ENCODE peak calls at places on chromosomes 7 and 10, in eight cellular contexts. L, D, V, Q, F, T, P and G are unnamed samples.

GRCh38 chr10:44913312-44914079 is 2.4 kb downstream of the TMEM72 start:
- DNase-seq in L (no peak), V (no peak), F (no peak), P (no peak), T (no peak), Q (no peak), D (peak; percentile 45), G (no peak)

GRCh38 chr10:84317174-84317573 is 11.2 kb upstream of the CCSER2 start:
- DNase-seq in T (no peak), Q (no peak), V (no peak), P (no peak), F (no peak), D (no peak), L (no peak), G (no peak)

GRCh38 chr7:106535234-106536026 is 125.5 kb downstream of the CCDC71L start:
- DNase-seq in L (peak; percentile 12), D (no peak), P (no peak), F (no peak), Q (no peak), T (peak; percentile 9), V (no peak), G (peak; percentile 40)

GRCh38 chr10:116268976-116269375 is 4.0 kb downstream of the GFRA1 start:
- DNase-seq in V (no peak), L (no peak), P (no peak), Q (no peak), T (peak; percentile 35), D (peak; percentile 16), F (no peak), G (no peak)

GRCh38 chr7:18468794-18469193 is 26.8 kb upstream of the HDAC9 start:
- DNase-seq in Q (no peak), L (no peak), P (no peak), T (peak; percentile 77), D (no peak), F (no peak), V (no peak), G (no peak)

GRCh38 chr10:17548786-17549185 is 68.4 kb downstream of the HACD1 start:
- DNase-seq in L (no peak), T (no peak), V (no peak), Q (no peak), D (no peak), F (no peak), P (no peak), G (no peak)

GRCh38 chr10:75651452-75651851 is 220.0 kb downstream of the LRMDA start:
- DNase-seq in V (no peak), L (peak; percentile 21), D (no peak), F (no peak), P (no peak), T (peak; percentile 32), Q (no peak), G (no peak)

GRCh38 chr10:126892150-126892872 is 12.9 kb upstream of the DOCK1 start:
- DNase-seq in Q (no peak), T (no peak), F (no peak), V (no peak), D (no peak), P (no peak), L (no peak), G (no peak)

GRCh38 chr7:2520131-2520807 is 695 bp downstream of the LFNG start:
- DNase-seq in Q (no peak), D (no peak), T (peak; percentile 37), V (no peak), L (peak; percentile 78), P (no peak), F (no peak), G (no peak)

GRCh38 chr10:131743190-131744151 is 157.3 kb upstream of the PPP2R2D start:
- DNase-seq in Q (no peak), D (peak; percentile 1), T (no peak), V (no peak), F (peak; percentile 48), L (no peak), P (no peak), G (no peak)

GRCh38 chr10:103861501-103861900 is 6.1 kb upstream of the SH3PXD2A start:
- DNase-seq in V (no peak), T (no peak), L (no peak), P (no peak), F (no peak), D (no peak), Q (no peak), G (no peak)

GRCh38 chr10:62652114-62652513 is 152.4 kb upstream of the ADO start:
- DNase-seq in F (no peak), Q (no peak), T (peak; percentile 19), L (no peak), V (no peak), P (no peak), D (no peak), G (no peak)

GRCh38 chr7:130393095-130393494 is 12.8 kb downstream of the CPA1 start:
- DNase-seq in V (no peak), P (no peak), F (no peak), D (no peak), L (no peak), Q (no peak), T (peak; percentile 20), G (no peak)